ENCODE peak calls at places on chromosome 16, in six cellular contexts. N is HepG2, W is GM12878, B is K562, Q is H1, K is GM12891. T is an unnamed sample.
A peak's percentile ranks its signal among the peaks of the same experiment; 100 is the strongest.

GRCh38 chr16:30874821-30875717 is 18.8 kb downstream of the BCL7C start:
- DNase-seq in Q (peak; percentile 94), K (peak; percentile 77), N (peak; percentile 91), B (peak; percentile 89), W (peak; percentile 64), T (peak; percentile 85)

GRCh38 chr16:52592778-52593177 is 45.8 kb upstream of the TOX3 start:
- DNase-seq in N (no peak), W (no peak), B (no peak), K (no peak), Q (no peak), T (no peak)

GRCh38 chr16:10511829-10512228 is 68.6 kb downstream of the EMP2 start:
- DNase-seq in Q (no peak), N (no peak), W (no peak), B (no peak), K (no peak), T (no peak)

GRCh38 chr16:30567160-30567990 is 4.1 kb downstream of the ZNF688 start:
- DNase-seq in Q (no peak), K (no peak), N (no peak), B (no peak), W (no peak), T (no peak)

GRCh38 chr16:22284637-22285515 is 12.3 kb upstream of the POLR3E start:
- DNase-seq in Q (no peak), K (no peak), B (no peak), W (no peak), N (no peak), T (no peak)

GRCh38 chr16:12545292-12545610 is 258.4 kb downstream of the CPPED1 start:
- DNase-seq in B (no peak), N (peak; percentile 78), Q (no peak), K (no peak), W (no peak), T (no peak)

GRCh38 chr16:70432800-70433455 is 6.0 kb downstream of the ST3GAL2 start:
- DNase-seq in N (no peak), W (no peak), K (no peak), Q (no peak), B (no peak), T (no peak)

GRCh38 chr16:11494029-11494428 is 92.7 kb downstream of the LITAF start:
- DNase-seq in W (no peak), N (no peak), K (no peak), Q (peak; percentile 60), B (peak; percentile 67), T (no peak)

GRCh38 chr16:90054554-90054953 is 22.6 kb downstream of the PRDM7 start:
- DNase-seq in B (no peak), W (no peak), Q (no peak), N (no peak), K (no peak), T (no peak)

GRCh38 chr16:3716831-3717234 is 491 bp downstream of the TRAP1 start:
- DNase-seq in W (no peak), B (peak; percentile 36), N (no peak), Q (no peak), K (no peak), T (no peak)

GRCh38 chr16:78065344-78065743 is 34.1 kb upstream of the WWOX start:
- DNase-seq in N (no peak), W (no peak), B (no peak), K (no peak), Q (no peak), T (no peak)

GRCh38 chr16:6528217-6528616 is 804.4 kb upstream of the RBFOX1 start:
- DNase-seq in B (no peak), N (peak; percentile 4), W (no peak), Q (no peak), K (no peak), T (no peak)

GRCh38 chr16:54936086-54936978 is 5.7 kb downstream of the IRX5 start:
- DNase-seq in W (no peak), Q (peak; percentile 73), N (no peak), B (no peak), K (no peak), T (no peak)

GRCh38 chr16:711548-712320 is 3.2 kb upstream of the METRN start:
- DNase-seq in Q (peak; percentile 95), W (no peak), K (peak; percentile 95), B (peak; percentile 88), N (no peak), T (peak; percentile 98)

GRCh38 chr16:85029413-85029794 is 1.8 kb downstream of the KIAA0513 start:
- DNase-seq in K (peak; percentile 47), W (peak; percentile 20), N (no peak), B (peak; percentile 75), Q (no peak), T (peak; percentile 53)

GRCh38 chr16:89256651-89257254 is 39.2 kb downstream of the ZNF778 start:
- DNase-seq in B (no peak), K (peak; percentile 43), W (no peak), N (no peak), Q (peak; percentile 84), T (no peak)

GRCh38 chr16:11551842-11552241 is 34.9 kb downstream of the LITAF start:
- DNase-seq in W (no peak), K (no peak), B (no peak), Q (no peak), N (no peak), T (no peak)

GRCh38 chr16:75032655-75033054 is 33.8 kb downstream of the ZNRF1 start:
- DNase-seq in N (no peak), Q (no peak), W (no peak), K (no peak), B (no peak), T (no peak)

GRCh38 chr16:24088767-24089166 is 167.4 kb upstream of the CACNG3 start:
- DNase-seq in B (no peak), K (no peak), N (no peak), W (no peak), Q (no peak), T (no peak)

GRCh38 chr16:66399930-66400329 is 27.2 kb upstream of the BEAN1 start:
- DNase-seq in W (no peak), K (no peak), Q (no peak), B (no peak), N (no peak), T (no peak)

GRCh38 chr16:81219151-81219550 is 19.3 kb upstream of the BCO1 start:
- DNase-seq in N (no peak), W (no peak), Q (no peak), K (no peak), B (no peak), T (no peak)
- TF ChIP-seq TAF1 in N (no peak), W (no peak), Q (no peak), K (no peak), B (no peak), T (no peak)

GRCh38 chr16:28081391-28081790 is 17.9 kb upstream of the GSG1L start:
- DNase-seq in K (no peak), N (no peak), W (no peak), Q (no peak), B (no peak), T (no peak)
- TF ChIP-seq POLR2A in K (no peak), N (no peak), W (no peak), Q (no peak), B (no peak), T (no peak)

DNA sequence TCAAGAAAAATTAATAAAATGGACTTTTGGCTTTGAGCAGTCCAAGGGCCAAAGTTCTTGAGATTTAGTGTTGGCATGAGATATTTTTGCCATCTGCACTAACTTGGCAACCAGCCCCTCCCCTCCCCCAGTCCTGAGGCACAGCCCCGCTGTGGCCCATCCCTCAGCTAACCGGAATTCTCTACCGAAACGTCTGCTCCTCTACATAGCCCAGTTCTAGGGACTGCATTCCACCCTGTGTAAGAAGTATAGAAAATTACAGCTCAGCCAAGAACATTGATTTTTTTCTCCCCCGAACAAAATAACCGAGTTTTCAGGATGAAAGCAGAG is 97.5 kb downstream of the AMFR start:
- DNase-seq in K (no peak), Q (no peak), W (no peak), N (no peak), B (no peak), T (no peak)
- TF ChIP-seq TAF1 in K (no peak), Q (no peak), W (no peak), N (no peak), B (no peak), T (no peak)

GRCh38 chr16:86563489-86564345 is 2.9 kb upstream of the FOXC2 start:
- DNase-seq in Q (peak; percentile 95), K (peak; percentile 81), N (peak; percentile 81), W (peak; percentile 17), B (peak; percentile 86), T (peak; percentile 78)
- TF ChIP-seq POLR2A in Q (no peak), K (no peak), N (no peak), W (no peak), B (no peak), T (no peak)

T was measured in GM12892.